ENCODE peak calls at places on chromosomes 2 and 18, in nine cellular contexts. One of them, this sample, is unnamed.

GRCh38 chr2:127052771-127053691 is 53.9 kb downstream of the BIN1 start:
- DNase-seq in lung: no peak
- DNase-seq in A549: no peak
- DNase-seq in nephron progenitor cell: no peak
- DNase-seq in RWPE1: no peak
- DNase-seq in breast epithelium: no peak
- DNase-seq in sigmoid colon: no peak
- DNase-seq in NB4: no peak
- DNase-seq in neural crest cell: no peak
- DNase-seq in this sample: no peak

GRCh38 chr2:143229411-143229810 is 100.2 kb downstream of the ARHGAP15 start:
- DNase-seq in lung: no peak
- DNase-seq in A549: no peak
- DNase-seq in nephron progenitor cell: no peak
- DNase-seq in RWPE1: no peak
- DNase-seq in breast epithelium: no peak
- DNase-seq in sigmoid colon: no peak
- DNase-seq in NB4: no peak
- DNase-seq in neural crest cell: no peak
- DNase-seq in this sample: no peak

GRCh38 chr18:9333441-9334350 is 877 bp upstream of the TWSG1 start:
- DNase-seq in lung: no peak
- DNase-seq in A549: peak
- DNase-seq in nephron progenitor cell: peak
- DNase-seq in RWPE1: peak
- DNase-seq in breast epithelium: no peak
- DNase-seq in sigmoid colon: peak
- DNase-seq in NB4: no peak
- DNase-seq in neural crest cell: peak
- DNase-seq in this sample: no peak

GRCh38 chr2:69950241-69950640 is 11.2 kb downstream of the ASPRV1 start:
- DNase-seq in lung: no peak
- DNase-seq in A549: no peak
- DNase-seq in nephron progenitor cell: no peak
- DNase-seq in RWPE1: no peak
- DNase-seq in breast epithelium: no peak
- DNase-seq in sigmoid colon: no peak
- DNase-seq in NB4: no peak
- DNase-seq in neural crest cell: no peak
- DNase-seq in this sample: no peak

GRCh38 chr2:108351889-108352288 is 25.9 kb upstream of the SULT1C4 start:
- DNase-seq in lung: no peak
- DNase-seq in A549: no peak
- DNase-seq in nephron progenitor cell: no peak
- DNase-seq in RWPE1: no peak
- DNase-seq in breast epithelium: no peak
- DNase-seq in sigmoid colon: no peak
- DNase-seq in NB4: no peak
- DNase-seq in neural crest cell: no peak
- DNase-seq in this sample: no peak

GRCh38 chr2:41896186-41896846 is 151.5 kb upstream of the PKDCC start:
- DNase-seq in lung: no peak
- DNase-seq in A549: no peak
- DNase-seq in nephron progenitor cell: no peak
- DNase-seq in RWPE1: no peak
- DNase-seq in breast epithelium: no peak
- DNase-seq in sigmoid colon: no peak
- DNase-seq in NB4: no peak
- DNase-seq in neural crest cell: no peak
- DNase-seq in this sample: no peak

GRCh38 chr2:120908314-120908975 is 172.8 kb downstream of the GLI2 start:
- DNase-seq in lung: no peak
- DNase-seq in A549: no peak
- DNase-seq in nephron progenitor cell: no peak
- DNase-seq in RWPE1: no peak
- DNase-seq in breast epithelium: no peak
- DNase-seq in sigmoid colon: no peak
- DNase-seq in NB4: no peak
- DNase-seq in neural crest cell: no peak
- DNase-seq in this sample: no peak

GRCh38 chr18:48806551-48807261 is 144.1 kb downstream of the SMAD7 start:
- DNase-seq in lung: no peak
- DNase-seq in A549: no peak
- DNase-seq in nephron progenitor cell: peak
- DNase-seq in RWPE1: peak
- DNase-seq in breast epithelium: no peak
- DNase-seq in sigmoid colon: peak
- DNase-seq in NB4: no peak
- DNase-seq in neural crest cell: no peak
- DNase-seq in this sample: peak

GRCh38 chr18:70386582-70386981 is 97.7 kb downstream of the SOCS6 start:
- DNase-seq in lung: no peak
- DNase-seq in A549: no peak
- DNase-seq in nephron progenitor cell: no peak
- DNase-seq in RWPE1: no peak
- DNase-seq in breast epithelium: no peak
- DNase-seq in sigmoid colon: no peak
- DNase-seq in NB4: no peak
- DNase-seq in neural crest cell: no peak
- DNase-seq in this sample: no peak

GRCh38 chr2:231662811-231663457 is 45.4 kb upstream of the PTMA start:
- DNase-seq in lung: no peak
- DNase-seq in A549: no peak
- DNase-seq in nephron progenitor cell: no peak
- DNase-seq in RWPE1: no peak
- DNase-seq in breast epithelium: no peak
- DNase-seq in sigmoid colon: no peak
- DNase-seq in NB4: no peak
- DNase-seq in neural crest cell: no peak
- DNase-seq in this sample: no peak

GRCh38 chr2:26412091-26412673 is 10.5 kb downstream of the DRC1 start:
- DNase-seq in lung: no peak
- DNase-seq in A549: peak
- DNase-seq in nephron progenitor cell: no peak
- DNase-seq in RWPE1: no peak
- DNase-seq in breast epithelium: no peak
- DNase-seq in sigmoid colon: no peak
- DNase-seq in NB4: peak
- DNase-seq in neural crest cell: no peak
- DNase-seq in this sample: no peak

GRCh38 chr2:9333591-9334171 is 89.6 kb downstream of the ITGB1BP1 start:
- DNase-seq in lung: peak
- DNase-seq in A549: peak
- DNase-seq in nephron progenitor cell: peak
- DNase-seq in RWPE1: peak
- DNase-seq in breast epithelium: peak
- DNase-seq in sigmoid colon: peak
- DNase-seq in NB4: peak
- DNase-seq in neural crest cell: no peak
- DNase-seq in this sample: no peak

GRCh38 chr18:8966819-8967218 is 135.7 kb upstream of the NDUFV2 start:
- DNase-seq in lung: no peak
- DNase-seq in A549: no peak
- DNase-seq in nephron progenitor cell: no peak
- DNase-seq in RWPE1: no peak
- DNase-seq in breast epithelium: no peak
- DNase-seq in sigmoid colon: no peak
- DNase-seq in NB4: no peak
- DNase-seq in neural crest cell: no peak
- DNase-seq in this sample: no peak

GRCh38 chr2:234564719-234565118 is 67.8 kb upstream of the ARL4C start:
- DNase-seq in lung: no peak
- DNase-seq in A549: no peak
- DNase-seq in nephron progenitor cell: no peak
- DNase-seq in RWPE1: no peak
- DNase-seq in breast epithelium: no peak
- DNase-seq in sigmoid colon: no peak
- DNase-seq in NB4: no peak
- DNase-seq in neural crest cell: no peak
- DNase-seq in this sample: no peak

GRCh38 chr2:1972428-1972827 is 228.1 kb upstream of the PXDN start:
- DNase-seq in lung: no peak
- DNase-seq in A549: no peak
- DNase-seq in nephron progenitor cell: no peak
- DNase-seq in RWPE1: peak
- DNase-seq in breast epithelium: peak
- DNase-seq in sigmoid colon: peak
- DNase-seq in NB4: no peak
- DNase-seq in neural crest cell: no peak
- DNase-seq in this sample: no peak

GRCh38 chr2:143246815-143247744 is 117.9 kb downstream of the ARHGAP15 start:
- DNase-seq in lung: no peak
- DNase-seq in A549: no peak
- DNase-seq in nephron progenitor cell: no peak
- DNase-seq in RWPE1: no peak
- DNase-seq in breast epithelium: no peak
- DNase-seq in sigmoid colon: no peak
- DNase-seq in NB4: no peak
- DNase-seq in neural crest cell: no peak
- DNase-seq in this sample: no peak

GRCh38 chr2:216133392-216133791 is 24.2 kb downstream of the XRCC5 start:
- DNase-seq in lung: no peak
- DNase-seq in A549: no peak
- DNase-seq in nephron progenitor cell: no peak
- DNase-seq in RWPE1: no peak
- DNase-seq in breast epithelium: no peak
- DNase-seq in sigmoid colon: no peak
- DNase-seq in NB4: no peak
- DNase-seq in neural crest cell: no peak
- DNase-seq in this sample: no peak

GRCh38 chr2:119706196-119706595 is 27.2 kb downstream of the TMEM177 start:
- DNase-seq in lung: no peak
- DNase-seq in A549: no peak
- DNase-seq in nephron progenitor cell: no peak
- DNase-seq in RWPE1: no peak
- DNase-seq in breast epithelium: no peak
- DNase-seq in sigmoid colon: no peak
- DNase-seq in NB4: no peak
- DNase-seq in neural crest cell: no peak
- DNase-seq in this sample: no peak
- TF ChIP-seq CTCF in lung: no peak
- TF ChIP-seq CTCF in A549: no peak
- TF ChIP-seq CTCF in nephron progenitor cell: no peak
- TF ChIP-seq CTCF in RWPE1: no peak
- TF ChIP-seq CTCF in breast epithelium: no peak
- TF ChIP-seq CTCF in sigmoid colon: no peak
- TF ChIP-seq CTCF in NB4: no peak
- TF ChIP-seq CTCF in neural crest cell: no peak
- TF ChIP-seq CTCF in this sample: no peak

DNA sequence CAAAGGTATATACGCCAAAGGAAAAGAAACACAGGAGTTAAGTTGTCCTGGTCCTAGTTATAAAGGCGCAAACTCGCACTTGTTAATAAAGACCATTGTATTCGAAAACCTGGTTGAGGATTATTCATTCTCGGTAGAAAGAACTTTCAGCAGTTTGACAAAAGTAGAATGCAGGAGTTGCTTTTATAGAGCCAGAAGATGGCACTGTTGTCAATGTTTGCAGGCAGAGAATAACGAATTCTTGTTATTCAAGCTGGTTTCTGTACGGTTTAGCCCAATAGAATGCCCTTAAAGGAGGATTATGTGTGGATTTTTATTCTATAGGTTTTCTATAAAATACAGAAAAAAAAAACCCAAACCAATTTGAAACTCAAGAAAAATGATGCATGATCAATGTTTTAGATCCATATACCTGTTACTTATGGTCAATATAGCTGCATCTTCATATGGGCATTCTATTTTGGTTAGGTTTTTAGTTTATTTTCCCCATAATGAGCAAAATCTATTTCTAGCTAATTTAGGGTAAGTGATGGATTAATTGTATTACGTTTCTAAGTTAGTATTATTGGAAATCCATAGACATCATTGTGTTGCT is 510.3 kb downstream of the PLCL1 start:
- DNase-seq in lung: no peak
- DNase-seq in A549: no peak
- DNase-seq in nephron progenitor cell: no peak
- DNase-seq in RWPE1: peak
- DNase-seq in breast epithelium: no peak
- DNase-seq in sigmoid colon: no peak
- DNase-seq in NB4: peak
- DNase-seq in neural crest cell: no peak
- DNase-seq in this sample: no peak
- TF ChIP-seq CTCF in lung: peak
- TF ChIP-seq CTCF in A549: peak
- TF ChIP-seq CTCF in nephron progenitor cell: peak
- TF ChIP-seq CTCF in RWPE1: peak
- TF ChIP-seq CTCF in breast epithelium: peak
- TF ChIP-seq CTCF in sigmoid colon: peak
- TF ChIP-seq CTCF in NB4: peak
- TF ChIP-seq CTCF in neural crest cell: peak
- TF ChIP-seq CTCF in this sample: no peak

DNA sequence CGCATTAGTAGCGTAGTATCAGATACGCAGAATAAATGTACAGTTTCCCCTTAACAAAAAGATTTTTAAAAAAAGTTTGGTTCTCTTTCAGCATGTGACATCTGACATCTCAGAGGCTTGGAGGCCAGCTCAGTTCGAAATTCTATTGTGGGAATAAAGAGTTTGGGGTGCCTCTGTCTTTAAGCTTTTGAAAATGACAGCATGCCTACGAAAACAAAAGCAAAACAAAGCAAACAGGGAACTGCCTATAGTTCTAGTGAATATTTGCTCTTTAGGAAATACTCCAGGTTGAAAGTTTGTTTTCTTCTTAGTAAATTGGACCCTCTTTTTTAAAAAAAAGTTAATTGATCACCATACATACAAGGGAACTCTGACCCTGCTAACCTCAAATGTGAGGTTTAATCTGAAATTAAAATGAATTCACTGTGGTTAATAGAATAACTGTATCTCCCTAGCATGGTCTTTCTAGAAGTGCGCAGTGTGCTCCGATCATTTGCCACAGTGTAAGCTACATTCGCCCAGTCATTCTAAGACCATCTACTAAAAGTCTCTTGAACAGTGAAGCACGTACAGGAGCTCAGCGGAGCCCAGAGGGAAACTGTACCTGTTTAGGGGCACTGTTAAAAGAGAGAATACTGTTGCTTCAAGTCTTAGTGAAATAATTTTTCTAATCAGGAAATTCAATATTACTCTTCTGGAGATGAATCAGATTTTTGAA is 347.0 kb upstream of the CDH2 start:
- DNase-seq in lung: no peak
- DNase-seq in A549: no peak
- DNase-seq in nephron progenitor cell: no peak
- DNase-seq in RWPE1: no peak
- DNase-seq in breast epithelium: no peak
- DNase-seq in sigmoid colon: no peak
- DNase-seq in NB4: no peak
- DNase-seq in neural crest cell: no peak
- DNase-seq in this sample: no peak
- TF ChIP-seq CTCF in lung: no peak
- TF ChIP-seq CTCF in A549: no peak
- TF ChIP-seq CTCF in nephron progenitor cell: no peak
- TF ChIP-seq CTCF in RWPE1: no peak
- TF ChIP-seq CTCF in breast epithelium: no peak
- TF ChIP-seq CTCF in sigmoid colon: no peak
- TF ChIP-seq CTCF in NB4: no peak
- TF ChIP-seq CTCF in neural crest cell: no peak
- TF ChIP-seq CTCF in this sample: no peak

DNA sequence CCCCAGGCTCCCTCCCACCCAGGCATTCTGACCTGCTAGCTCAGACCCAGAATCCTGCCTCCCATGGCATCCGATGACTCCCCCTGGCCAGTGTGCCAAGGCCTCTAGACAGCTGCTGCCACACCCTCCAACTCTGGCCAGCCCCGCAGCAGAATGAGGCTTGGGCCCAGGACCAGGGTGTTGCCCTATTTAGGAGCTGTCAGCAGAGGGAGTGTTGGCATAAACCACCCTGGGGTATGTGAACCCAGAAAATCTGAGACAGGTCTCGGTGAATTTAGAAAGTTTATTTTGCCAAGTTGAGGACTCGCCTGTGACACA is 134.3 kb downstream of the KLHL29 start:
- DNase-seq in lung: no peak
- DNase-seq in A549: no peak
- DNase-seq in nephron progenitor cell: no peak
- DNase-seq in RWPE1: no peak
- DNase-seq in breast epithelium: no peak
- DNase-seq in sigmoid colon: no peak
- DNase-seq in NB4: no peak
- DNase-seq in neural crest cell: no peak
- DNase-seq in this sample: no peak
- TF ChIP-seq CTCF in lung: no peak
- TF ChIP-seq CTCF in A549: no peak
- TF ChIP-seq CTCF in nephron progenitor cell: no peak
- TF ChIP-seq CTCF in RWPE1: no peak
- TF ChIP-seq CTCF in breast epithelium: no peak
- TF ChIP-seq CTCF in sigmoid colon: no peak
- TF ChIP-seq CTCF in NB4: no peak
- TF ChIP-seq CTCF in neural crest cell: no peak
- TF ChIP-seq CTCF in this sample: no peak

This sample was measured in activated B cell treated with CpG ODN at 0.5 μM for 24 hours.